ENCODE peak calls at places on chromosomes 16 and 17, in four cellular contexts. V is transverse colon; F is CD8-positive, alpha-beta memory T cell; L is heart left ventricle. R is an unnamed sample. For H3K4me1 and H3K36me3, the result is how much of the 10 kb centered on the place peaks cover.

GRCh38 chr17:70239391-70239826 is 70.1 kb downstream of the KCNJ2 start:
- DNase-seq in V (no peak), F (no peak), L (no peak), R (no peak)

GRCh38 chr17:49498037-49498615 is 3.0 kb downstream of the NGFR start:
- DNase-seq in V (no peak), F (no peak), L (no peak), R (no peak)

GRCh38 chr17:51650772-51651171 is 390.4 kb downstream of the UTP18 start:
- DNase-seq in V (no peak), F (no peak), L (no peak), R (no peak)

GRCh38 chr17:1143573-1143972 is 36.2 kb downstream of the ABR start:
- DNase-seq in V (no peak), F (no peak), L (no peak), R (no peak)

GRCh38 chr16:10681310-10682308 is 13.1 kb downstream of the TEKT5 start:
- DNase-seq in V (no peak), F (no peak), L (no peak), R (no peak)

GRCh38 chr17:82228842-82229685 is at the start of gene SLC16A3:
- DNase-seq in V (peak), F (peak), L (peak), R (no peak)

GRCh38 chr17:1070411-1070810 is 73.5 kb downstream of the TIMM22 start:
- DNase-seq in V (no peak), F (no peak), L (peak), R (no peak)

GRCh38 chr17:60082946-60083471 is 4.3 kb upstream of the HEATR6 start:
- DNase-seq in V (no peak), F (no peak), L (no peak), R (no peak)

GRCh38 chr16:48609453-48610023 is 442 bp downstream of the N4BP1 start:
- DNase-seq in V (peak), F (peak), L (peak), R (peak)

GRCh38 chr16:74867281-74867849 is 92.7 kb upstream of the FA2H start:
- DNase-seq in V (no peak), F (no peak), L (no peak), R (no peak)

GRCh38 chr17:41966453-41967140 is at the start of gene CNP:
- DNase-seq in V (peak), F (peak), L (peak), R (peak)

GRCh38 chr17:20315321-20315720 is 152.0 kb downstream of the LGALS9B start:
- DNase-seq in V (no peak), F (no peak), L (no peak), R (no peak)

GRCh38 chr17:70929226-70929625 is 759.9 kb downstream of the KCNJ2 start:
- DNase-seq in V (no peak), F (no peak), L (no peak), R (no peak)

GRCh38 chr16:78005881-78006280 is 16.5 kb upstream of the CLEC3A start:
- DNase-seq in V (no peak), F (no peak), L (no peak), R (no peak)

GRCh38 chr16:53502331-53503269 is at the start of gene AKTIP:
- DNase-seq in V (peak), F (peak), L (no peak), R (no peak)

GRCh38 chr17:44108440-44109311 is 14.8 kb downstream of the HDAC5 start:
- DNase-seq in V (peak), F (no peak), L (peak), R (peak)

GRCh38 chr17:81578561-81579225 is 26.5 kb upstream of the FAAP100 start:
- DNase-seq in V (no peak), F (no peak), L (no peak), R (no peak)

GRCh38 chr16:80527297-80527696 is 13.5 kb upstream of the DYNLRB2 start:
- DNase-seq in V (peak), F (no peak), L (no peak), R (no peak)

GRCh38 chr17:29585080-29585751 is 4.2 kb downstream of the GIT1 start:
- DNase-seq in V (no peak), F (no peak), L (peak), R (peak)

GRCh38 chr16:74465281-74465680 is 44.0 kb upstream of the CLEC18B start:
- DNase-seq in V (no peak), F (no peak), L (no peak), R (no peak)

GRCh38 chr17:17757391-17757791 is 76.1 kb downstream of the RAI1 start:
- DNase-seq in V (no peak), F (no peak), L (no peak), R (no peak)

GRCh38 chr16:30874821-30875717 is 18.8 kb downstream of the BCL7C start:
- DNase-seq in V (peak), F (peak), L (peak), R (peak)

GRCh38 chr17:41822216-41823140 is 9.7 kb downstream of the FKBP10 start:
- DNase-seq in V (no peak), F (no peak), L (no peak), R (no peak)

GRCh38 chr16:25012525-25012991 is 2.6 kb downstream of the ARHGAP17 start:
- DNase-seq in V (peak), F (no peak), L (no peak), R (no peak)

GRCh38 chr16:25013049-25013448 is 2.1 kb downstream of the ARHGAP17 start:
- DNase-seq in V (no peak), F (no peak), L (no peak), R (no peak)

GRCh38 chr16:25011891-25012499 is 3.2 kb downstream of the ARHGAP17 start:
- DNase-seq in V (no peak), F (no peak), L (no peak), R (no peak)

GRCh38 chr16:25013751-25014499 is 1.2 kb downstream of the ARHGAP17 start:
- DNase-seq in V (no peak), F (no peak), L (no peak), R (no peak)

DNA sequence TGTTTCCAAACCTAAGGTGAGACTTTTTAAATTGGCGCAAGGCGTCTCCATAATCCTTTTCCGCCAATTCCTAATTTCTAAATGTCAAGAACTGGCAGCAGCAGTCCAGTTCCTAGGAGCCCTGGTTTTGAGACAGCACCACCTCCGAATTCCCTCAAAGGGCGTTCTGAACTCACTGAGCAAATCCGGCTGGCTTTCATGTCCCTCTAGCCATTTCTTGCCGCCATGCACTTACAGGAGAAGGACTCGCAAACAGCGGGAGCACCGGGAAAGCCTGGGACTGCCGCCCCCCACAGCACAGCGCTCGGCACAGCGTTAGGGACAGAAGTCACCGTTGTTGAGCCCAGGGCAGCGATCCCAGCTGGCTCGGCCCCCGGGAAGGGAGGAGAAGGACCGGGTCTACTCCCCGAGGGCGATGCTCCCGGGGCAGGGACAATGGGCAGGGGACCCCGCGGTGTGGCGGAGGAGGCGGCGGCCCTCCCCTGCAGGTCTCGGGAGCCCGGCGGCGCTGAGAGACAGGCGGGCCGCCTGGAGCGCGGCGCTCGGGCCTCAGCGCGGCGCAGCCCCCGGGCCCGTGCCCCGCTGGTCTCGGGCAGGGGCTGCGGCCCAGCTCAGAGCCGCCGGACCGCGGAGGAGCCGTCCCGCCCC is 545 bp downstream of the ARHGAP17 start:
- DNase-seq in V (peak), F (peak), L (peak), R (peak)
- H3K4me1 ChIP-seq in V (under half), F (half or more), L (half or more), R (under half)

GRCh38 chr17:63824362-63824761 is 2.9 kb upstream of the PSMC5 start:
- DNase-seq in V (no peak), F (no peak), L (no peak), R (no peak)
- H3K36me3 ChIP-seq in V (half or more), F (half or more), L (under half), R (half or more)

GRCh38 chr17:40350410-40351184 is 13.9 kb downstream of the GJD3 start:
- DNase-seq in V (no peak), F (no peak), L (peak), R (no peak)

GRCh38 chr17:40354191-40355122 is 10.1 kb downstream of the GJD3 start:
- DNase-seq in V (no peak), F (no peak), L (peak), R (no peak)

GRCh38 chr17:40352044-40352778 is 12.3 kb downstream of the GJD3 start:
- DNase-seq in V (no peak), F (no peak), L (no peak), R (no peak)

GRCh38 chr17:40351185-40352043 is 13.1 kb downstream of the GJD3 start:
- DNase-seq in V (no peak), F (no peak), L (peak), R (no peak)

DNA sequence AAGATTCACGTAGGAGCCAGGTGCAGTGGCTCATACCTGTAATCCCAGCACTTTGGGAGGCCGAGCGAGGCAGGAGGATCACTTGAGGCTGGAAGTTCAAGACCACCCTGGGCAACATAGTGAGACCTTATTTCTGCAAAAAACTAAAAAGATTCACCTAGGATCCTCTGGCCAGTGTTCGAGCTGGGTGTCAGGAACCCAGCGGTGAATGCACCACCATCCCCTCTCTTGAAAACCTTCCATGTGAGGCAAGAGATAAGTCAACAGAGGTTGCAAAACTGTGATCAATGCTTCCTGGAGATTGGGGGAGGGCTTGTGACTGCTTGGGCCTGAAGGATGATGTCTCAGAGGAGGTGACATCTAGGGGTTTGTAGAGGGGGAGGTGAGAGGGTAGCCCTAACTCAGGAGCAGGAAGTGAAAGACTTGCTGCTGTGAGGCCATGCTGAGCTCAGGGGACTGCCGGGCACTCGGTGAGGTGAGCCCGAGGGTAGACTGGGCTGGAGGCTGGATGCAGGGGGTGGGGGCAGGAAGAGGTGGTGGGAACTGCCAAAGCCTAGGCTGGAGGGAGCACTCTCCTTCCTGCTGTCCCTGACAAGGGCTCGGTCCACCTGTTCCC is 11.7 kb downstream of the GJD3 start:
- DNase-seq in V (no peak), F (no peak), L (no peak), R (no peak)
- H3K4me1 ChIP-seq in V (under half), F (under half), L (half or more), R (under half)

GRCh38 chr16:4673387-4674046 is 19.8 kb upstream of the NUDT16L1 start:
- DNase-seq in V (no peak), F (no peak), L (no peak), R (peak)
- H3K36me3 ChIP-seq in V (under half), F (under half), L (under half), R (half or more)

DNA sequence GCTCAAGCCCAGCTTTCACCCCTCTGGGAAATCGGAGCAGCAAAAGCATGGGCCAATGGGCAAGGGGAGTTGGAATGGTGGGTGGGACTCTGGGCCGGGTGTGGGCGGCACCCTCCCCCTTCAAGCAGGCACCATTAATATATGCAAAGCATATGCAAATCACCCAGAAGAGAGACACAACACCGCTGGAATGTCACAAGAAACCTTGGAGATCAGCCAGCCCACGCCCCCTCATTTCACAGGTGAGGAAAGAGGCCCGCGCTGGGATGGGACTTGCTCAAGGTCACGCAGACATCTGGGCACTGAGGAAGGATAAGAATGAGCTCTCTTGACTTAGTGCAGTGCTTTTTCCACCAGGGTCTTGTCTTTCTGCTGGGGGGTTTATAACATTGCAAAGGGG is 4.8 kb downstream of the SRCIN1 start:
- DNase-seq in V (no peak), F (no peak), L (no peak), R (no peak)
- H3K4me1 ChIP-seq in V (under half), F (under half), L (under half), R (under half)